ENCODE peak calls at places on chromosome 14, in eight cellular contexts. One of them, this sample, is unnamed.

GRCh38 chr14:23443881-23444280 is 8.4 kb upstream of the MYH7 start:
- DNase-seq in foreskin fibroblast: no peak
- DNase-seq in ACHN: no peak
- DNase-seq in HEK293T: no peak
- DNase-seq in stimulated activated CD8-positive, alpha-beta memory T cell treated with anti-CD3 and anti-CD28 coated beads, Interleukin-12 subunit alpha, Interleukin-12 subunit beta, amount 100 ng/mL, for 1 hour: no peak
- DNase-seq in pancreas: no peak
- DNase-seq in endothelial cell: no peak
- DNase-seq in substantia nigra: no peak
- DNase-seq in this sample: no peak

GRCh38 chr14:105474478-105475268 is at the start of gene CRIP2:
- DNase-seq in ACHN: peak
- DNase-seq in HEK293T: peak
- DNase-seq in stimulated activated CD8-positive, alpha-beta memory T cell treated with anti-CD3 and anti-CD28 coated beads, Interleukin-12 subunit alpha, Interleukin-12 subunit beta, amount 100 ng/mL, for 1 hour: no peak
- DNase-seq in pancreas: no peak
- DNase-seq in endothelial cell: peak
- DNase-seq in foreskin fibroblast: no peak
- DNase-seq in substantia nigra: no peak
- DNase-seq in this sample: peak

GRCh38 chr14:82641050-82641540 is 1107.4 kb upstream of the SEL1L start:
- DNase-seq in substantia nigra: no peak
- DNase-seq in pancreas: no peak
- DNase-seq in ACHN: no peak
- DNase-seq in endothelial cell: no peak
- DNase-seq in stimulated activated CD8-positive, alpha-beta memory T cell treated with anti-CD3 and anti-CD28 coated beads, Interleukin-12 subunit alpha, Interleukin-12 subunit beta, amount 100 ng/mL, for 1 hour: no peak
- DNase-seq in HEK293T: no peak
- DNase-seq in foreskin fibroblast: no peak
- DNase-seq in this sample: no peak

GRCh38 chr14:61281186-61281676 is at the start of gene TMEM30B:
- DNase-seq in substantia nigra: no peak
- DNase-seq in foreskin fibroblast: no peak
- DNase-seq in HEK293T: no peak
- DNase-seq in stimulated activated CD8-positive, alpha-beta memory T cell treated with anti-CD3 and anti-CD28 coated beads, Interleukin-12 subunit alpha, Interleukin-12 subunit beta, amount 100 ng/mL, for 1 hour: no peak
- DNase-seq in ACHN: no peak
- DNase-seq in pancreas: peak
- DNase-seq in endothelial cell: no peak
- DNase-seq in this sample: peak

GRCh38 chr14:68637106-68638021 is 155.5 kb downstream of the ZFP36L1 start:
- DNase-seq in substantia nigra: peak
- DNase-seq in ACHN: no peak
- DNase-seq in endothelial cell: no peak
- DNase-seq in HEK293T: no peak
- DNase-seq in pancreas: no peak
- DNase-seq in foreskin fibroblast: peak
- DNase-seq in stimulated activated CD8-positive, alpha-beta memory T cell treated with anti-CD3 and anti-CD28 coated beads, Interleukin-12 subunit alpha, Interleukin-12 subunit beta, amount 100 ng/mL, for 1 hour: no peak
- DNase-seq in this sample: no peak

GRCh38 chr14:96747608-96748007 is 49.6 kb upstream of the VRK1 start:
- DNase-seq in ACHN: no peak
- DNase-seq in foreskin fibroblast: no peak
- DNase-seq in endothelial cell: no peak
- DNase-seq in pancreas: no peak
- DNase-seq in HEK293T: no peak
- DNase-seq in substantia nigra: no peak
- DNase-seq in stimulated activated CD8-positive, alpha-beta memory T cell treated with anti-CD3 and anti-CD28 coated beads, Interleukin-12 subunit alpha, Interleukin-12 subunit beta, amount 100 ng/mL, for 1 hour: no peak
- DNase-seq in this sample: no peak

GRCh38 chr14:100438678-100439592 is 115.8 kb downstream of the SLC25A47 start:
- DNase-seq in stimulated activated CD8-positive, alpha-beta memory T cell treated with anti-CD3 and anti-CD28 coated beads, Interleukin-12 subunit alpha, Interleukin-12 subunit beta, amount 100 ng/mL, for 1 hour: no peak
- DNase-seq in foreskin fibroblast: peak
- DNase-seq in substantia nigra: no peak
- DNase-seq in endothelial cell: no peak
- DNase-seq in ACHN: peak
- DNase-seq in HEK293T: peak
- DNase-seq in pancreas: no peak
- DNase-seq in this sample: peak

GRCh38 chr14:25041898-25042297 is 8.0 kb downstream of the STXBP6 start:
- DNase-seq in endothelial cell: no peak
- DNase-seq in pancreas: no peak
- DNase-seq in HEK293T: no peak
- DNase-seq in substantia nigra: no peak
- DNase-seq in ACHN: no peak
- DNase-seq in stimulated activated CD8-positive, alpha-beta memory T cell treated with anti-CD3 and anti-CD28 coated beads, Interleukin-12 subunit alpha, Interleukin-12 subunit beta, amount 100 ng/mL, for 1 hour: no peak
- DNase-seq in foreskin fibroblast: no peak
- DNase-seq in this sample: no peak

GRCh38 chr14:49019467-49020100 is 566.6 kb downstream of the RPS29 start:
- DNase-seq in substantia nigra: no peak
- DNase-seq in pancreas: no peak
- DNase-seq in endothelial cell: no peak
- DNase-seq in foreskin fibroblast: no peak
- DNase-seq in stimulated activated CD8-positive, alpha-beta memory T cell treated with anti-CD3 and anti-CD28 coated beads, Interleukin-12 subunit alpha, Interleukin-12 subunit beta, amount 100 ng/mL, for 1 hour: no peak
- DNase-seq in ACHN: no peak
- DNase-seq in HEK293T: no peak
- DNase-seq in this sample: no peak

GRCh38 chr14:68787235-68787727 is 5.6 kb downstream of the ZFP36L1 start:
- DNase-seq in ACHN: no peak
- DNase-seq in stimulated activated CD8-positive, alpha-beta memory T cell treated with anti-CD3 and anti-CD28 coated beads, Interleukin-12 subunit alpha, Interleukin-12 subunit beta, amount 100 ng/mL, for 1 hour: no peak
- DNase-seq in foreskin fibroblast: peak
- DNase-seq in pancreas: peak
- DNase-seq in endothelial cell: no peak
- DNase-seq in HEK293T: no peak
- DNase-seq in substantia nigra: peak
- DNase-seq in this sample: no peak

GRCh38 chr14:59997496-59997895 is 77.6 kb downstream of the LRRC9 start:
- DNase-seq in HEK293T: no peak
- DNase-seq in foreskin fibroblast: no peak
- DNase-seq in substantia nigra: no peak
- DNase-seq in ACHN: no peak
- DNase-seq in pancreas: no peak
- DNase-seq in endothelial cell: no peak
- DNase-seq in stimulated activated CD8-positive, alpha-beta memory T cell treated with anti-CD3 and anti-CD28 coated beads, Interleukin-12 subunit alpha, Interleukin-12 subunit beta, amount 100 ng/mL, for 1 hour: no peak
- DNase-seq in this sample: no peak

GRCh38 chr14:56173360-56173922 is 55.2 kb downstream of the PELI2 start:
- DNase-seq in foreskin fibroblast: no peak
- DNase-seq in ACHN: no peak
- DNase-seq in substantia nigra: no peak
- DNase-seq in pancreas: no peak
- DNase-seq in stimulated activated CD8-positive, alpha-beta memory T cell treated with anti-CD3 and anti-CD28 coated beads, Interleukin-12 subunit alpha, Interleukin-12 subunit beta, amount 100 ng/mL, for 1 hour: no peak
- DNase-seq in HEK293T: no peak
- DNase-seq in endothelial cell: no peak
- DNase-seq in this sample: no peak

This sample was measured in NCI-H526.